ENCODE peak calls at places on chromosomes 7 and 10, in six cellular contexts. B is NCI-H1105 treated with DMSO at 0.1 percent for 48 hours; L is CD4-positive, alpha-beta T cell; G is right cardiac atrium; T is left lung; J is iris pigment epithelial cell. U is an unnamed sample.

GRCh38 chr7:101941481-101942383 is 124.3 kb downstream of the CUX1 start:
- DNase-seq in L (no peak), T (no peak), B (no peak), J (peak), G (no peak), U (peak)

GRCh38 chr7:5248201-5248885 is 34.4 kb upstream of the SLC29A4 start:
- DNase-seq in B (no peak), T (peak), G (peak), L (no peak), J (peak), U (no peak)

GRCh38 chr7:33129806-33130153 is 416 bp downstream of the BBS9 start:
- DNase-seq in J (peak), B (peak), T (no peak), G (no peak), L (no peak), U (peak)

GRCh38 chr7:70498633-70499032 is 633.3 kb upstream of the GALNT17 start:
- DNase-seq in J (no peak), L (no peak), T (no peak), B (no peak), G (no peak), U (no peak)

GRCh38 chr10:81600185-81600584 is 274.8 kb upstream of the NRG3 start:
- DNase-seq in G (no peak), T (no peak), B (no peak), L (no peak), J (peak), U (peak)

GRCh38 chr7:118288098-118288497 is 63.6 kb downstream of the ANKRD7 start:
- DNase-seq in L (no peak), G (no peak), B (no peak), T (no peak), J (no peak), U (no peak)

GRCh38 chr10:11746883-11747539 is 4.8 kb downstream of the ECHDC3 start:
- DNase-seq in L (no peak), T (no peak), J (no peak), B (no peak), G (no peak), U (no peak)

GRCh38 chr10:70903262-70903921 is 15.0 kb upstream of the PCBD1 start:
- DNase-seq in J (peak), G (peak), T (peak), L (no peak), B (peak), U (peak)

GRCh38 chr7:100863406-100863950 is 3.7 kb upstream of the TRIP6 start:
- DNase-seq in T (no peak), G (no peak), J (no peak), B (no peak), L (no peak), U (no peak)

GRCh38 chr10:125689955-125690569 is 7.1 kb upstream of the TEX36 start:
- DNase-seq in J (no peak), L (no peak), G (no peak), T (no peak), B (no peak), U (no peak)

GRCh38 chr7:136528329-136528728 is 340.1 kb upstream of the CHRM2 start:
- DNase-seq in L (no peak), T (no peak), G (no peak), B (no peak), J (peak), U (peak)

GRCh38 chr7:101778181-101778580 is 39.2 kb upstream of the CUX1 start:
- DNase-seq in B (no peak), G (no peak), T (no peak), L (no peak), J (no peak), U (no peak)

GRCh38 chr10:71448146-71448545 is 51.4 kb downstream of the CDH23 start:
- DNase-seq in G (no peak), L (no peak), J (no peak), B (no peak), T (no peak), U (no peak)

GRCh38 chr7:11831383-11831726 is 643 bp downstream of the THSD7A start:
- DNase-seq in G (no peak), L (no peak), T (no peak), B (peak), J (peak), U (no peak)

GRCh38 chr10:86019141-86019540 is 347.5 kb downstream of the GRID1 start:
- DNase-seq in L (no peak), J (no peak), G (no peak), B (no peak), T (no peak), U (no peak)

GRCh38 chr10:125199261-125199660 is 38.9 kb upstream of the CTBP2 start:
- DNase-seq in L (no peak), T (no peak), G (no peak), J (no peak), B (no peak), U (no peak)

GRCh38 chr10:6401066-6401465 is 179.0 kb downstream of the PRKCQ start:
- DNase-seq in T (no peak), G (no peak), J (no peak), B (no peak), L (no peak), U (no peak)

GRCh38 chr7:102140952-102141370 is 145.7 kb upstream of the SH2B2 start:
- DNase-seq in G (peak), B (no peak), J (no peak), T (peak), L (no peak), U (no peak)

GRCh38 chr7:132815696-132816334 is 239.5 kb upstream of the PLXNA4 start:
- DNase-seq in J (peak), B (peak), T (no peak), G (no peak), L (no peak), U (no peak)

GRCh38 chr7:106167439-106168136 is 55.5 kb upstream of the SYPL1 start:
- DNase-seq in J (peak), G (no peak), L (no peak), T (no peak), B (no peak), U (no peak)

GRCh38 chr7:140767418-140767817 is 70.9 kb downstream of the NDUFB2 start:
- DNase-seq in L (no peak), J (no peak), T (no peak), B (no peak), G (no peak), U (no peak)

GRCh38 chr7:14252458-14252857 is 263.0 kb upstream of the ETV1 start:
- DNase-seq in G (no peak), T (no peak), J (no peak), B (no peak), L (no peak), U (no peak)

GRCh38 chr10:11110499-11110898 is 92.8 kb downstream of the CELF2 start:
- DNase-seq in B (no peak), L (no peak), T (no peak), G (peak), J (no peak), U (no peak)

GRCh38 chr10:101330236-101331225 is 23.4 kb upstream of the BTRC start:
- DNase-seq in T (no peak), B (no peak), L (no peak), G (no peak), J (peak), U (no peak)

GRCh38 chr10:101028446-101029244 is 2.3 kb downstream of the PDZD7 start:
- DNase-seq in J (no peak), G (no peak), B (no peak), L (no peak), T (no peak), U (no peak)

GRCh38 chr7:103369430-103369829 is 22.0 kb downstream of the PSMC2 start:
- DNase-seq in G (no peak), J (no peak), T (no peak), B (no peak), L (no peak), U (no peak)

GRCh38 chr10:3805791-3806381 is 20.9 kb upstream of the KLF6 start:
- DNase-seq in G (peak), T (no peak), J (peak), L (peak), B (peak), U (no peak)

GRCh38 chr10:47150581-47150980 is 149.4 kb upstream of the GDF10 start:
- DNase-seq in L (no peak), G (no peak), B (no peak), T (no peak), J (no peak), U (no peak)

GRCh38 chr10:86757110-86757790 is 831 bp downstream of the BMPR1A start:
- DNase-seq in G (peak), T (peak), J (peak), B (peak), L (no peak), U (peak)

GRCh38 chr10:99913831-99914235 is 95.9 kb downstream of the DNMBP start:
- DNase-seq in G (no peak), L (no peak), T (no peak), J (no peak), B (no peak), U (no peak)

GRCh38 chr10:91613411-91614253 is 19.2 kb downstream of the PPP1R3C start:
- DNase-seq in G (no peak), B (no peak), T (no peak), L (no peak), J (peak), U (peak)

GRCh38 chr10:71396714-71397339 is at the start of gene CDH23:
- DNase-seq in L (no peak), G (peak), T (no peak), J (peak), B (peak), U (no peak)

GRCh38 chr7:4052126-4052525 is 630.0 kb upstream of the FOXK1 start:
- DNase-seq in G (no peak), L (no peak), J (peak), T (no peak), B (no peak), U (no peak)

GRCh38 chr7:37635368-37635767 is 48.2 kb upstream of the GPR141 start:
- DNase-seq in T (no peak), G (no peak), L (no peak), B (no peak), J (no peak), U (no peak)

GRCh38 chr7:37945336-37945735 is 24.9 kb downstream of the EPDR1 start:
- DNase-seq in T (no peak), G (no peak), L (no peak), B (no peak), J (peak), U (no peak)

GRCh38 chr10:7043051-7043653 is 367.7 kb downstream of the SFMBT2 start:
- DNase-seq in B (no peak), T (no peak), G (no peak), L (no peak), J (no peak), U (no peak)

GRCh38 chr10:77251297-77252013 is 386.2 kb downstream of the KCNMA1 start:
- DNase-seq in G (no peak), T (no peak), L (no peak), B (no peak), J (peak), U (peak)

GRCh38 chr10:82742478-82742877 is 867.5 kb downstream of the NRG3 start:
- DNase-seq in B (no peak), T (no peak), J (peak), L (no peak), G (no peak), U (no peak)

GRCh38 chr7:106064329-106064728 is 47.8 kb downstream of the SYPL1 start:
- DNase-seq in B (no peak), G (no peak), L (no peak), J (no peak), T (no peak), U (no peak)